ENCODE peak calls at places on chromosome 16, in four cellular contexts. One of them, this sample, is unnamed.

GRCh38 chr16:5845046-5845445 is 747.5 kb upstream of the EEF2KMT start:
- DNase-seq in uterus: no peak
- DNase-seq in HCT116: no peak
- DNase-seq in left ventricle myocardium inferior: no peak
- DNase-seq in this sample: no peak

GRCh38 chr16:69848635-69849545 is 86.8 kb downstream of the WWP2 start:
- DNase-seq in uterus: peak
- DNase-seq in HCT116: no peak
- DNase-seq in left ventricle myocardium inferior: peak
- DNase-seq in this sample: peak

GRCh38 chr16:82229800-82230619 is 60.0 kb upstream of the MPHOSPH6 start:
- DNase-seq in uterus: peak
- DNase-seq in HCT116: peak
- DNase-seq in left ventricle myocardium inferior: peak
- DNase-seq in this sample: peak

GRCh38 chr16:73912850-73913249 is 383.8 kb upstream of the PSMD7 start:
- DNase-seq in uterus: no peak
- DNase-seq in HCT116: no peak
- DNase-seq in left ventricle myocardium inferior: no peak
- DNase-seq in this sample: no peak

GRCh38 chr16:50610331-50611262 is 62.4 kb downstream of the NKD1 start:
- DNase-seq in uterus: no peak
- DNase-seq in HCT116: no peak
- DNase-seq in left ventricle myocardium inferior: no peak
- DNase-seq in this sample: no peak

GRCh38 chr16:85377388-85378144 is 235.6 kb upstream of the GSE1 start:
- DNase-seq in uterus: no peak
- DNase-seq in HCT116: no peak
- DNase-seq in left ventricle myocardium inferior: no peak
- DNase-seq in this sample: no peak

GRCh38 chr16:30413116-30413806 is 5.9 kb downstream of the ZNF771 start:
- DNase-seq in uterus: no peak
- DNase-seq in HCT116: no peak
- DNase-seq in left ventricle myocardium inferior: no peak
- DNase-seq in this sample: no peak

GRCh38 chr16:19595043-19595767 is 39.7 kb downstream of the VPS35L start:
- DNase-seq in uterus: peak
- DNase-seq in HCT116: no peak
- DNase-seq in left ventricle myocardium inferior: peak
- DNase-seq in this sample: peak

GRCh38 chr16:56988161-56988947 is 1.0 kb upstream of the NLRC5 start:
- DNase-seq in uterus: peak
- DNase-seq in HCT116: no peak
- DNase-seq in left ventricle myocardium inferior: no peak
- DNase-seq in this sample: no peak

GRCh38 chr16:76265434-76266045 is 11.7 kb upstream of the CNTNAP4 start:
- DNase-seq in uterus: no peak
- DNase-seq in HCT116: peak
- DNase-seq in left ventricle myocardium inferior: no peak
- DNase-seq in this sample: peak

GRCh38 chr16:48997081-48997615 is 284.5 kb downstream of the CBLN1 start:
- DNase-seq in uterus: no peak
- DNase-seq in HCT116: no peak
- DNase-seq in left ventricle myocardium inferior: no peak
- DNase-seq in this sample: no peak

GRCh38 chr16:84650062-84650991 is 2.0 kb downstream of the KLHL36 start:
- DNase-seq in uterus: no peak
- DNase-seq in HCT116: no peak
- DNase-seq in left ventricle myocardium inferior: no peak
- DNase-seq in this sample: peak

GRCh38 chr16:85460983-85461813 is 151.9 kb upstream of the GSE1 start:
- DNase-seq in uterus: peak
- DNase-seq in HCT116: no peak
- DNase-seq in left ventricle myocardium inferior: no peak
- DNase-seq in this sample: no peak

DNA sequence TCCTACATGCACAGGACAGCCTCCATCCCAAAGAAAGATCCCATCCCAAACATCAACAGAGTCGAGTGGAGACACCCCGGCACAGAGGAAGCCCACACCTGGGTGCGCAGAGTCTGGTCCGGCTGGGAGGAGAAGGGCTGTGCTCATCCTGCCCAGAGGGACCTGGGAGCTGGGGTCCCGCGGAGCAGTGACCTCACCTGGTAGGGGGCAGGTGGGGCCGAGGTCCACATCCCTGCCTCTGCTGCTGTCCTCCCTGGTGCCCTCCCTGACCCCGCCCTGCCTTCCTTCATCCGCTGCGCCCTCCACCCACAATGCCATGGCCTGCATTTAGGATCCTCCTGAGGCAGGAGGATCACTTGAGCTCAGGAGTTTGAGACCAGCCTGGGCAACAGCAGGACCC is 2.9 kb downstream of the C16orf90 start:
- DNase-seq in uterus: no peak
- DNase-seq in HCT116: no peak
- DNase-seq in left ventricle myocardium inferior: no peak
- DNase-seq in this sample: no peak
- H3K27ac ChIP-seq in uterus: no peak
- H3K27ac ChIP-seq in HCT116: no peak
- H3K27ac ChIP-seq in left ventricle myocardium inferior: no peak
- H3K27ac ChIP-seq in this sample: no peak

GRCh38 chr16:88856828-88857727 is at the start of the genes GALNS and TRAPPC2L:
- DNase-seq in uterus: peak
- DNase-seq in HCT116: peak
- DNase-seq in left ventricle myocardium inferior: peak
- DNase-seq in this sample: peak
- H3K27ac ChIP-seq in uterus: peak
- H3K27ac ChIP-seq in HCT116: peak
- H3K27ac ChIP-seq in left ventricle myocardium inferior: peak
- H3K27ac ChIP-seq in this sample: peak

GRCh38 chr16:66361604-66362135 is 4.8 kb upstream of the CDH5 start:
- DNase-seq in uterus: no peak
- DNase-seq in HCT116: no peak
- DNase-seq in left ventricle myocardium inferior: no peak
- DNase-seq in this sample: no peak

GRCh38 chr16:66360624-66361324 is 5.7 kb upstream of the CDH5 start:
- DNase-seq in uterus: no peak
- DNase-seq in HCT116: no peak
- DNase-seq in left ventricle myocardium inferior: peak
- DNase-seq in this sample: no peak

GRCh38 chr16:66359012-66359411 is 7.5 kb upstream of the CDH5 start:
- DNase-seq in uterus: no peak
- DNase-seq in HCT116: no peak
- DNase-seq in left ventricle myocardium inferior: no peak
- DNase-seq in this sample: no peak

GRCh38 chr16:66358231-66358630 is 8.3 kb upstream of the CDH5 start:
- DNase-seq in uterus: no peak
- DNase-seq in HCT116: no peak
- DNase-seq in left ventricle myocardium inferior: no peak
- DNase-seq in this sample: no peak

GRCh38 chr16:66359811-66360608 is 6.5 kb upstream of the CDH5 start:
- DNase-seq in uterus: no peak
- DNase-seq in HCT116: no peak
- DNase-seq in left ventricle myocardium inferior: peak
- DNase-seq in this sample: no peak
- H3K27ac ChIP-seq in uterus: no peak
- H3K27ac ChIP-seq in HCT116: no peak
- H3K27ac ChIP-seq in left ventricle myocardium inferior: peak
- H3K27ac ChIP-seq in this sample: no peak

GRCh38 chr16:14303182-14303618 is 232.1 kb downstream of the MRTFB start:
- DNase-seq in uterus: no peak
- DNase-seq in HCT116: no peak
- DNase-seq in left ventricle myocardium inferior: no peak
- DNase-seq in this sample: peak

GRCh38 chr16:14303654-14304394 is 232.7 kb downstream of the MRTFB start:
- DNase-seq in uterus: peak
- DNase-seq in HCT116: no peak
- DNase-seq in left ventricle myocardium inferior: no peak
- DNase-seq in this sample: peak

GRCh38 chr16:14302031-14302398 is 230.9 kb downstream of the MRTFB start:
- DNase-seq in uterus: peak
- DNase-seq in HCT116: no peak
- DNase-seq in left ventricle myocardium inferior: peak
- DNase-seq in this sample: peak

GRCh38 chr16:14301150-14302030 is 230.3 kb downstream of the MRTFB start:
- DNase-seq in uterus: peak
- DNase-seq in HCT116: no peak
- DNase-seq in left ventricle myocardium inferior: no peak
- DNase-seq in this sample: peak

DNA sequence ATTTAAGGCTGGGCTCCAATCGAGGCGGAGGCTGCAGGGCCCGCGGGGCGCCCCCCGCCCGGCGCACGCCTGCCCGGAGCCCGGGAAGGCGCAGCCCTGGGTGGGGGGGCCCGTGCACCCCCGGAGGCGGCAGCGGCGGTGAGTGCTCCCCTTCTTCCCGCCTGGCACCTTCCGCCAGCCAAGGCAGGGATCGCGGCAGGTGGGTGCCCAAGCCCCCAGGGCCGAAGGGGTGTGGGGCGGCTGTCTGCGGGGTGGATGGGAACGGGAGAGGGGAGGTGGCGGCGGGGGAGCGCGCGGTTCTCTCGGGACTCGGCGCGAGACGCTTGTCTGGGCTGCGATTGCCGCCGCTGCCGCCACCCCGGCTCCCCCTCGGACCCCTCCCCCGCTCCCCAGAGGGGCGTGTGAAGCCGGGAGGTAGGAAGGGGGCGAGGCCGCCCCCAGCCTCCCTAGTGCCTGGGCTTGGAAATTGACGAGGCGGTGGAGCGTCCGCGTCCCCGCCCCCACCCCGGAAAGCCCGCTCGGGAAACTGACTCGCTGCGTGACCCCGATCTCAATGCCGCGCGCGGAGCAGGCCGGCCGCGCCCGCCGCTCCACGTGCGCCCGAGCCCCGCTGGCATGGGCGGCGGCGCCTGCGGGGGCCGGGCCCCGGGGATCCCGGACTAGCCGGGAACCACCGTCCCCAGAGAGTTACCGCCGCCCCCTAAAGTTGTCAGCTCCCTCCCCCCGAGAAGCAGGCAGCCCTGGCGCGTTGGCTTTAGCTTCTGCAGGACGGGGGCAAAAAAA is 231.5 kb downstream of the MRTFB start:
- DNase-seq in uterus: peak
- DNase-seq in HCT116: no peak
- DNase-seq in left ventricle myocardium inferior: no peak
- DNase-seq in this sample: peak
- H3K27ac ChIP-seq in uterus: peak
- H3K27ac ChIP-seq in HCT116: peak
- H3K27ac ChIP-seq in left ventricle myocardium inferior: peak
- H3K27ac ChIP-seq in this sample: peak

DNA sequence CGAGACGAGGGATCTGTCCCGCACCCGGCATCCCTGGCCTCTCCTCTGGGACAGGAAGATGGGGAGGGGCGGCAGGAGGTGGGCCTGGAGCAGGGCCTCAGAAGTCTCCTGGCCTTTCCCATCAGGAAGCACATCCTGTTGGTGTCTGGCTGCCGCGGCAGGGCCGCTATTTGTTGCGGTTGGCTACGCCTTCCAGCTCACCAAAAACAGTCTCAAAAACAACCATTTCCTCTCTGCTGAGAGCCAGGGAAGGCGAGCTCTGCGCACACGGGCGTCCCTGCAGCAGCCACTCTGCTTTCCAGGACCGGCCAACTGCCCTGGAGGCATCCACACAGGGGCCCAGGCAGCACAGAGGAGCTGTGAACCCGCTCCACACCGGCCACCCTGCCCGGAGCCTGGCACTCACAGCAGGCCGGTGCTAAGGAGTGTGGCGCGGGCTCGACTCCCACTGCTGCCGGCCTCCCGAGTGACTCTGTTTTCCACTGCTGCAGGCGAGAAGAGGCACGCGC is at the start of gene TMEM204:
- DNase-seq in uterus: peak
- DNase-seq in HCT116: no peak
- DNase-seq in left ventricle myocardium inferior: peak
- DNase-seq in this sample: no peak
- H3K27ac ChIP-seq in uterus: peak
- H3K27ac ChIP-seq in HCT116: no peak
- H3K27ac ChIP-seq in left ventricle myocardium inferior: peak
- H3K27ac ChIP-seq in this sample: no peak

DNA sequence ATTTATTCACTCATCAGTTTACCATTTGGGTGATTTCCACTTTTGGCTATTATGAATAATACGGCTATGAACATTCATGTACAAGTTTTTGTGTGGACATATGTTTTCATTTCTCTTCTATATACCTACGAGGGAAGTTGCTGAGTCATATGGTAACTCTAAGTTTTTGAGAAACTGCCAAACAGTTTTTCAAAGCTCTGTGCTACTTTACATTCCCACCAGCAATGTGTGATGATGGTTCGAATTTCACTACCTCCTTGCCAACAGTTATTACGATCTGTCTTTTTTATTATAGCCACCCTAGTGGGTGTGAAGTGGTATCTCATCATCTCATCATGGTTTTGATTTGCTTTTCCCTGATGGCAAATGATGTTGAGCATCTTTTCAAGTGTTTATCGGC is 63.7 kb upstream of the MRTFB start:
- DNase-seq in uterus: no peak
- DNase-seq in HCT116: no peak
- DNase-seq in left ventricle myocardium inferior: no peak
- DNase-seq in this sample: no peak
- H3K27ac ChIP-seq in uterus: no peak
- H3K27ac ChIP-seq in HCT116: no peak
- H3K27ac ChIP-seq in left ventricle myocardium inferior: no peak
- H3K27ac ChIP-seq in this sample: no peak

DNA sequence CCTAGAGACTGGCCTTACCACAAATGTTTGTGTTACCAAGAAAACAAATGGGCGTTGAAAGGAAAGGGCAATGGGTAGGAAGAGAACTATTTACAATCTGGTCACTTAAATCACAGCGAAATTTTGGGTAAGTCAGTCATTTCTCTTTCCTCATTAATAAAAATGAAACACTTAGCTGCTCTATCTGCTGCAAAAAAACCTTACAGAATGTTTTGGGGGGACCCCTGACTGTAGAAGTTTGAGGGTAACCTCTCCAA is 742 bp upstream of the NUTF2 start:
- DNase-seq in uterus: no peak
- DNase-seq in HCT116: no peak
- DNase-seq in left ventricle myocardium inferior: no peak
- DNase-seq in this sample: no peak
- H3K27ac ChIP-seq in uterus: peak
- H3K27ac ChIP-seq in HCT116: peak
- H3K27ac ChIP-seq in left ventricle myocardium inferior: peak
- H3K27ac ChIP-seq in this sample: peak

DNA sequence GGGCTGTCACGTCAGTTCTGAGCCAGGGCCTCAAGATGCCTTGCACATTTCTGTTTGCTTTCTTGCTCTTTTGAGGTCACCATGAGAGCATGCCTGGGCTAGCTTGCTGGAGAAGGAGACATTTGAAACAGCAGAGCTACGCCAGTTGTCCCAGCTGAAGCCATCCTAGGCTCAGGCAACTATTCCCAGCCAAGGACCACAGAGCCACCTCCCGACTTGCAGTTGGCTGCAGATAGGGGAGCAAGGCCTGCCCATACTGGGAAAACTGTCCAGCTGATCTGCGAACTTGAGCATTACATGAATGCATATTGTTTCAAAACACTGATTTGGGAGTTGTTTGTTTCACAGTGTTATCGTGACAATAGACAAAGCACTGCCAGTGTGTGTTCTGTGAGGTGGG is 340.8 kb downstream of the XYLT1 start:
- DNase-seq in uterus: no peak
- DNase-seq in HCT116: no peak
- DNase-seq in left ventricle myocardium inferior: no peak
- DNase-seq in this sample: no peak
- H3K27ac ChIP-seq in uterus: no peak
- H3K27ac ChIP-seq in HCT116: no peak
- H3K27ac ChIP-seq in left ventricle myocardium inferior: no peak
- H3K27ac ChIP-seq in this sample: no peak

GRCh38 chr16:673399-673991 is 2.0 kb upstream of the RHBDL1 start:
- DNase-seq in uterus: no peak
- DNase-seq in HCT116: no peak
- DNase-seq in left ventricle myocardium inferior: no peak
- DNase-seq in this sample: no peak
- H3K27ac ChIP-seq in uterus: no peak
- H3K27ac ChIP-seq in HCT116: no peak
- H3K27ac ChIP-seq in left ventricle myocardium inferior: no peak
- H3K27ac ChIP-seq in this sample: no peak